ENCODE peak calls at places on chromosome 10, in ten cellular contexts. N is HCT116, O is body of pancreas, G is heart left ventricle, W is GM23338, T is right cardiac atrium, M is right lobe of liver, C is DND-41, P is HepG2, D is psoas muscle. S is an unnamed sample.

GRCh38 chr10:102813734-102814455 is 23.3 kb downstream of the CYP17A1 start:
- ATAC-seq in N (no peak), O (no peak), G (no peak), W (no peak), T (peak), M (peak), C (no peak), P (peak), D (peak), S (no peak)

GRCh38 chr10:7610651-7611389 is 55.9 kb downstream of the ITIH5 start:
- ATAC-seq in N (no peak), O (peak), G (no peak), W (no peak), T (peak), M (no peak), C (peak), P (no peak), D (peak), S (peak)

GRCh38 chr10:28130267-28130666 is 131.4 kb upstream of the ODAD2 start:
- ATAC-seq in N (peak), O (no peak), G (no peak), W (no peak), T (no peak), M (no peak), C (no peak), P (no peak), D (no peak), S (no peak)

GRCh38 chr10:103226011-103226410 is 19.7 kb upstream of the RPEL1 start:
- ATAC-seq in N (no peak), O (no peak), G (no peak), W (no peak), T (no peak), M (no peak), C (no peak), P (no peak), D (no peak), S (no peak)

GRCh38 chr10:31421322-31421721 is 102.3 kb downstream of the ZEB1 start:
- ATAC-seq in N (no peak), O (no peak), G (no peak), W (no peak), T (no peak), M (no peak), C (no peak), P (no peak), D (no peak), S (no peak)

GRCh38 chr10:12724782-12725579 is 276.5 kb downstream of the CCDC3 start:
- ATAC-seq in N (no peak), O (no peak), G (no peak), W (peak), T (no peak), M (no peak), C (no peak), P (no peak), D (no peak), S (no peak)

GRCh38 chr10:62225362-62225761 is 43.3 kb downstream of the RTKN2 start:
- ATAC-seq in N (no peak), O (no peak), G (no peak), W (no peak), T (no peak), M (no peak), C (no peak), P (no peak), D (no peak), S (no peak)

GRCh38 chr10:86599729-86600128 is 54.6 kb upstream of the OPN4 start:
- ATAC-seq in N (peak), O (no peak), G (peak), W (peak), T (peak), M (no peak), C (peak), P (peak), D (no peak), S (no peak)

GRCh38 chr10:97718178-97718577 is 4.6 kb downstream of the MARVELD1 start:
- ATAC-seq in N (no peak), O (no peak), G (no peak), W (no peak), T (no peak), M (no peak), C (no peak), P (peak), D (no peak), S (no peak)

GRCh38 chr10:97719602-97720001 is 6.1 kb downstream of the MARVELD1 start:
- ATAC-seq in N (no peak), O (no peak), G (no peak), W (no peak), T (no peak), M (no peak), C (no peak), P (no peak), D (no peak), S (no peak)

GRCh38 chr10:97718659-97719142 is 5.2 kb downstream of the MARVELD1 start:
- ATAC-seq in N (peak), O (peak), G (no peak), W (no peak), T (peak), M (peak), C (no peak), P (peak), D (peak), S (peak)

GRCh38 chr10:97715259-97715874 is 1.8 kb downstream of the MARVELD1 start:
- ATAC-seq in N (no peak), O (no peak), G (no peak), W (peak), T (no peak), M (no peak), C (no peak), P (no peak), D (no peak), S (no peak)

GRCh38 chr10:97717627-97718026 is 4.1 kb downstream of the MARVELD1 start:
- ATAC-seq in N (no peak), O (no peak), G (no peak), W (no peak), T (no peak), M (no peak), C (no peak), P (no peak), D (no peak), S (no peak)
- H3K27ac ChIP-seq in N (peak), O (peak), G (no peak), W (peak), T (no peak), M (peak), C (no peak), P (no peak), D (no peak), S (peak)

GRCh38 chr10:63237396-63237795 is 104.3 kb downstream of the NRBF2 start:
- ATAC-seq in N (no peak), O (no peak), G (no peak), W (no peak), T (no peak), M (no peak), C (no peak), P (no peak), D (no peak), S (no peak)
- H3K4me3 ChIP-seq in N (no peak), O (no peak), G (no peak), W (no peak), T (no peak), M (no peak), C (no peak), P (no peak), D (no peak), S (no peak)

GRCh38 chr10:3071405-3072198 is 4.3 kb downstream of the PFKP start:
- ATAC-seq in N (peak), O (no peak), G (no peak), W (no peak), T (no peak), M (no peak), C (no peak), P (no peak), D (no peak), S (no peak)
- H3K27ac ChIP-seq in N (peak), O (no peak), G (no peak), W (no peak), T (no peak), M (no peak), C (peak), P (no peak), D (no peak), S (no peak)

GRCh38 chr10:19922236-19922963 is 106.2 kb downstream of the PLXDC2 start:
- ATAC-seq in N (no peak), O (peak), G (peak), W (no peak), T (peak), M (no peak), C (no peak), P (no peak), D (peak), S (peak)
- H3K4me3 ChIP-seq in N (no peak), O (no peak), G (no peak), W (no peak), T (no peak), M (no peak), C (no peak), P (no peak), D (no peak), S (no peak)

GRCh38 chr10:68829494-68829893 is 2.2 kb downstream of the STOX1 start:
- ATAC-seq in N (no peak), O (no peak), G (no peak), W (no peak), T (no peak), M (no peak), C (no peak), P (no peak), D (no peak), S (no peak)

GRCh38 chr10:68829952-68830351 is 2.6 kb downstream of the STOX1 start:
- ATAC-seq in N (no peak), O (no peak), G (no peak), W (no peak), T (no peak), M (no peak), C (no peak), P (no peak), D (no peak), S (no peak)

GRCh38 chr10:68831961-68832455 is 4.7 kb downstream of the STOX1 start:
- ATAC-seq in N (no peak), O (no peak), G (no peak), W (no peak), T (no peak), M (no peak), C (no peak), P (no peak), D (no peak), S (no peak)

GRCh38 chr10:68828833-68829232 is 1.5 kb downstream of the STOX1 start:
- ATAC-seq in N (no peak), O (no peak), G (no peak), W (no peak), T (no peak), M (no peak), C (no peak), P (no peak), D (no peak), S (no peak)

GRCh38 chr10:68826764-68827591 is at the start of gene STOX1:
- ATAC-seq in N (peak), O (peak), G (no peak), W (peak), T (peak), M (peak), C (peak), P (peak), D (peak), S (peak)
- H3K27ac ChIP-seq in N (peak), O (peak), G (no peak), W (no peak), T (no peak), M (no peak), C (peak), P (peak), D (no peak), S (peak)

DNA sequence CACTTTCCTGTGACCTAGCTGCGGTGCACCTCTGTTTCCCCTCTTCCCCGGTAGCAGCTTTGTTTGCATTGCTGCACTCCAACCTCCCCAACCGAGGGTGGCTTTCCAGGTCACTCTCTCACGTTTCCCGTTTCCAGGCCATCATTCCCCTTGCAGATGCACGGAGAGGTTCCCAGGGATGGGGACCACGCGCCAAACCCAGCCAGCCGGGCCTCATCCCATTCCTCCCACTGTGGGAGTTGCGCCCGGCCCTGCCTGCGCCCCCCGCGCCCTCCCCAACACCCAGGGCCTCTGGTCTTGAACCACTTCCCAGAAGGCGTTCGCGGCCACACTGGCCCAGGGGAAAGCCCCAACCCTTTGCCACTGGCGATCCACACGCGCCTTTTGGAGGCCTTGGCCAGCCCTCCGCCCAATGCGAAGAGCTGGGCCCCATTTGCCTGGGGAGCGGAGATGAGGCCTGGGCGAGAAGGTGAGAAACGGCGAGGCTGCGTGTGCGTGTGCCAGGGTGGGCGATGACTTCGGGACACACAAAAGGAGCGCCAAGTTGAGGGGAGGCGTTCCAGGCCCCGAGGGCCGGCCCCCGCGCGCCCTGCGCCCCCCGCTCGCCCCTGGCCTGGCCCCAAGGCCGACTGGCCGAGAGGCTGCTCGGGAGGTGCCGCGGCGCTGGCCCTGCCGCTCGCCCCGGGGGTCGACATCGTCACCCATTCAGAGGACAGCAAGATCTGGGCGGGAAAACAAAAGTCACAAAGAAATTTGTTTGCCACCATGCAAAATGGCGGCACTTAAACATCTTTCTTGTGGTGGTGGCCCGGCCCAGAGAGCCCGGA is 15.9 kb downstream of the SKIDA1 start:
- ATAC-seq in N (no peak), O (no peak), G (no peak), W (peak), T (no peak), M (peak), C (no peak), P (no peak), D (peak), S (peak)
- H3K4me3 ChIP-seq in N (no peak), O (no peak), G (peak), W (peak), T (peak), M (peak), C (no peak), P (no peak), D (peak), S (peak)

DNA sequence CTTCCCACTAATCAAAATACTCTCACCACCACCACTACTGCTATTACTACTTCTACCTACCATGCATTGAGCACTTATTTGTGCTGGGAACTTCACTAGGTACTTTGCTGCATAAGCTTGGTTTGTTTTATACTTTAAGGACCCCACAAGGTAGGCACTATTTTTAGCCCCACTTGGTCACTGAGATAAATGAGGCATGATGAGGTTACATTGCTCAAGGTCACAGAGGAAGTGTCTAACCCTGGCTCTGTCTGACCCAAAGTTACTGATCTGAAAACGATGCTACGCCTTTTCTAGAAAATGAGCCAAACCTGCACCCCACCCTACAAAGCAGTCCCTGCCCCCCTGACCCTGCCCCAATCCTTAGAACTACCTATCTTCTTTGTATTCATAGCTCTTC is 35.6 kb downstream of the NRP1 start:
- ATAC-seq in N (no peak), O (no peak), G (peak), W (no peak), T (no peak), M (no peak), C (no peak), P (no peak), D (peak), S (no peak)
- H3K27ac ChIP-seq in N (no peak), O (no peak), G (peak), W (no peak), T (peak), M (no peak), C (no peak), P (no peak), D (peak), S (peak)

DNA sequence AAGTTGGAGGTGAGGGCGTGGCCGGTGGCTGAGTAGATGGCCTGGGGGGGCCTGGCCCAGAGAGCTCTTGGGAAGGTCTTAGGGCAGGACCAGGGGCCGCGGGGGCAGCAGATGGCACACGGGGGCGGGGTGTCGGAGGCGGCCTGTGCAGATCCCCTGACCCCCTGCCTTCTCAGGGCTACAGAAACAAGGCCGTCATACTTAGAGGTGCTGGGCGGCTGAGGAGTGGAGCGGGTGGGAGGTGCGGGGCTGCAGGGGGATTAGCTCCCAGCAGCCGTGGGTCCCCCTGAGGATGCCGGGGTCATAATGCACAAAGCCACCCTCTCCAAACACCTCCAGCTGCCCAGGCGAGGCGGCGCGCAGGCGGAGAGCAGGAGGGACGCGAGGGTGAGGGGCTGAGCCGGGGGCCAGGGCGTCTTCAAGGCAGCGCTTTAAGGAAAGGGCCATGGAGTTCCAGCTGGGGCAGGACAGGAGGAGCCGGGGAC is 40.4 kb upstream of the ZNF32 start:
- ATAC-seq in N (no peak), O (no peak), G (no peak), W (no peak), T (no peak), M (no peak), C (no peak), P (no peak), D (no peak), S (no peak)
- H3K4me3 ChIP-seq in N (no peak), O (no peak), G (peak), W (peak), T (no peak), M (peak), C (no peak), P (no peak), D (no peak), S (peak)

DNA sequence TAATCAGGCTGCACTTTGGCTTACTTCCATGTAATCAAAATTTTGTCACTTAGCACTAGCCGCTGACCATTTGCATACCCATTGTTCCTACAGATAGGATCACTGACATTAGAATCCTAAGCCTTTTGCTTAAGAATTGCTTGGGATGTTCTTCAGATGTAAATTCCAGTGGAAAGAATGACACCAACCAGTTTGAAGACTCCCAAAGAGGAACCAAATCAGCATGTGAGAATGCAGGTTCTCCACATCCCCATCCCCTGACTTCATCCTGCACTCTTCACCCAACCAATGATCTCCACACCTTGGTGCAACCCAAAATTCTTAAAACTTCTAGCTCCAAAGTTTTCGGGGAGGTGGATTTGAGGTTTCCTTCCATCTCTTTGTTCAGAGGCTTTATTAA is 345.6 kb downstream of the GPAM start:
- ATAC-seq in N (no peak), O (no peak), G (no peak), W (peak), T (no peak), M (no peak), C (no peak), P (no peak), D (no peak), S (no peak)
- H3K27ac ChIP-seq in N (no peak), O (no peak), G (no peak), W (no peak), T (no peak), M (no peak), C (no peak), P (no peak), D (no peak), S (no peak)

GRCh38 chr10:71834343-71834674 is 16.7 kb downstream of the PSAP start:
- ATAC-seq in N (no peak), O (no peak), G (no peak), W (no peak), T (no peak), M (no peak), C (no peak), P (no peak), D (no peak), S (no peak)

GRCh38 chr10:71835671-71836593 is 15.1 kb downstream of the PSAP start:
- ATAC-seq in N (no peak), O (peak), G (peak), W (no peak), T (peak), M (peak), C (peak), P (peak), D (peak), S (peak)

GRCh38 chr10:71837085-71837827 is 13.8 kb downstream of the PSAP start:
- ATAC-seq in N (peak), O (no peak), G (no peak), W (peak), T (peak), M (no peak), C (peak), P (peak), D (peak), S (no peak)

GRCh38 chr10:71838264-71839211 is 12.5 kb downstream of the PSAP start:
- ATAC-seq in N (peak), O (no peak), G (no peak), W (no peak), T (peak), M (no peak), C (no peak), P (no peak), D (peak), S (no peak)

DNA sequence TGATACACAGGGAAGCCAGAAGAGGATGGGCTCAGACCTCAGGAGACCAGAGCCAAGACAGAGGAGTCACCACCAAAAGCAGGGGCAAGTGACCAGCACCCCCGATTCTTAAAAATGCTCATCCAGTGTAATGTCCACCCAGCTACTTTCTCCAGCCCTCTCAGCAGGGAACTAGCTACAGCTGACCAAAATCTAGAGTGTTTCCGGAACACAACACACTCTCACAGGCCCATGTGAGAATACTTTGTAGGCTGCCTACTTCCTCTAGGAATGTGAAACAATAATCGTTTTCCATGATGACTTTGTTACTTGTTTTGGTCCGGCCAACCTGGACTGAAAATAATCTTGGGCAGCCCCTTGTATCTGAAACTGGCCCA is 14.5 kb downstream of the PSAP start:
- ATAC-seq in N (no peak), O (peak), G (no peak), W (no peak), T (peak), M (peak), C (no peak), P (no peak), D (peak), S (peak)
- H3K4me3 ChIP-seq in N (no peak), O (no peak), G (no peak), W (no peak), T (no peak), M (no peak), C (no peak), P (no peak), D (peak), S (no peak)